ENCODE peak calls at places on chromosomes 4 and X, in eight cellular contexts. K, T, G, M, C, P, R and Q are unnamed samples.

GRCh38 chr4:67152976-67153375 is 392.3 kb downstream of the CENPC start:
- DNase-seq in M (no peak), T (no peak), G (no peak), R (no peak), K (no peak), P (no peak), C (no peak), Q (no peak)

GRCh38 chrX:152177497-152178269 is 39.3 kb upstream of the MAGEA10 start:
- DNase-seq in K (no peak), C (no peak), M (no peak), P (no peak), T (no peak), G (no peak), R (no peak), Q (no peak)

GRCh38 chr4:113976937-113977855 is 2.3 kb downstream of the ARSJ start:
- DNase-seq in K (no peak), R (no peak), G (no peak), C (no peak), T (no peak), M (peak; percentile 31), P (no peak), Q (no peak)

GRCh38 chrX:104343408-104344129 is 88.8 kb upstream of the ESX1 start:
- DNase-seq in P (peak; percentile 69), K (no peak), T (peak; percentile 78), G (peak; percentile 62), R (peak; percentile 49), C (no peak), M (peak; percentile 74), Q (peak; percentile 77)

GRCh38 chr4:183688216-183688615 is 29.1 kb downstream of the TRAPPC11 start:
- DNase-seq in G (no peak), P (no peak), M (no peak), C (no peak), T (no peak), K (no peak), R (no peak), Q (no peak)

GRCh38 chr4:113759696-113760093 is 1.8 kb downstream of the CAMK2D start:
- DNase-seq in M (peak; percentile 12), K (no peak), P (no peak), C (no peak), T (no peak), R (no peak), G (no peak), Q (no peak)

GRCh38 chr4:111934294-111934693 is 211.0 kb upstream of the FAM241A start:
- DNase-seq in G (peak; percentile 12), R (no peak), K (no peak), M (no peak), C (no peak), P (no peak), T (no peak), Q (peak; percentile 43)

GRCh38 chr4:106344324-106344970 is 24.1 kb downstream of the GIMD1 start:
- DNase-seq in G (no peak), C (no peak), R (peak; percentile 82), M (peak; percentile 71), P (no peak), K (no peak), T (peak; percentile 7), Q (peak; percentile 6)

GRCh38 chrX:81174286-81174685 is 27.4 kb downstream of the HMGN5 start:
- DNase-seq in G (no peak), C (no peak), M (peak; percentile 37), P (no peak), K (no peak), R (peak; percentile 3), T (peak; percentile 11), Q (peak; percentile 31)

GRCh38 chr4:57091657-57092162 is 18.5 kb downstream of the IGFBP7 start:
- DNase-seq in K (no peak), C (no peak), T (no peak), P (no peak), M (no peak), G (no peak), R (no peak), Q (no peak)

GRCh38 chr4:53994382-53994781 is 70.0 kb downstream of the CHIC2 start:
- DNase-seq in C (no peak), P (no peak), T (no peak), R (no peak), G (no peak), K (no peak), M (no peak), Q (no peak)

GRCh38 chr4:3615386-3616286 is 83.4 kb upstream of the LRPAP1 start:
- DNase-seq in C (no peak), R (no peak), T (no peak), P (no peak), K (no peak), M (no peak), G (no peak), Q (no peak)

GRCh38 chrX:1411331-1411730 is 19.4 kb upstream of the SLC25A6 start:
- DNase-seq in C (no peak), R (no peak), P (peak; percentile 44), G (no peak), K (no peak), T (no peak), M (no peak), Q (no peak)

GRCh38 chr4:2936773-2937145 is 26.4 kb downstream of the NOP14 start:
- DNase-seq in R (no peak), M (peak; percentile 58), G (no peak), K (peak; percentile 13), P (peak; percentile 45), T (no peak), C (no peak), Q (no peak)

GRCh38 chr4:5710065-5710961 is 688 bp upstream of the EVC start:
- DNase-seq in M (peak; percentile 18), P (no peak), G (peak; percentile 57), R (peak; percentile 20), K (no peak), C (no peak), T (peak; percentile 33), Q (peak; percentile 54)

GRCh38 chr4:2248821-2249261 is 6.9 kb upstream of the HAUS3 start:
- DNase-seq in M (no peak), P (peak; percentile 46), T (no peak), C (no peak), K (no peak), R (no peak), G (no peak), Q (no peak)

GRCh38 chrX:13364230-13364629 is 44.4 kb upstream of the ATXN3L start:
- DNase-seq in M (no peak), P (no peak), K (no peak), R (no peak), T (no peak), G (no peak), C (no peak), Q (no peak)

GRCh38 chrX:41688835-41689234 is at the start of gene GPR34:
- DNase-seq in M (no peak), G (no peak), R (no peak), C (no peak), P (no peak), T (no peak), K (no peak), Q (no peak)

GRCh38 chrX:129760155-129760554 is 19.6 kb upstream of the SASH3 start:
- DNase-seq in C (no peak), K (no peak), G (no peak), P (no peak), R (no peak), T (no peak), M (no peak), Q (no peak)

GRCh38 chr4:36281384-36282106 is at the start of gene DTHD1:
- DNase-seq in K (no peak), C (no peak), R (no peak), P (peak; percentile 51), T (no peak), M (no peak), G (no peak), Q (no peak)

GRCh38 chr4:22634541-22635181 is 58.1 kb upstream of the GBA3 start:
- DNase-seq in K (no peak), R (no peak), M (no peak), P (no peak), C (no peak), G (no peak), T (no peak), Q (no peak)

GRCh38 chrX:153925739-153926593 is at the start of gene ARHGAP4:
- DNase-seq in T (no peak), R (no peak), G (peak; percentile 28), M (no peak), P (peak; percentile 66), C (no peak), K (no peak), Q (no peak)

GRCh38 chr4:83353516-83353915 is 18.9 kb upstream of the HPSE start:
- DNase-seq in M (no peak), P (no peak), C (no peak), G (no peak), K (no peak), T (no peak), R (no peak), Q (no peak)

GRCh38 chr4:2408401-2408958 is 10.0 kb downstream of the ZFYVE28 start:
- DNase-seq in P (no peak), K (no peak), T (peak; percentile 40), G (no peak), C (no peak), M (no peak), R (no peak), Q (peak; percentile 50)

GRCh38 chrX:155951237-155951789 is 46.2 kb upstream of the IL9R start:
- DNase-seq in G (no peak), T (no peak), M (no peak), P (no peak), C (no peak), R (no peak), K (no peak), Q (no peak)
- H3K9me3 ChIP-seq in G (peaks cover 4% of the 10 kb centered on the region), T (no peaks in the 10 kb centered on the region), M (no peaks in the 10 kb centered on the region), P (no peaks in the 10 kb centered on the region), C (no peaks in the 10 kb centered on the region), R (peaks cover 90% of the 10 kb centered on the region), K (no peaks in the 10 kb centered on the region), Q (no peaks in the 10 kb centered on the region)

GRCh38 chr4:896216-896615 is 35.9 kb downstream of the GAK start:
- DNase-seq in G (peak; percentile 11), R (no peak), C (no peak), K (no peak), M (no peak), P (no peak), T (no peak), Q (no peak)
- TF ChIP-seq CTCF in G (peak; percentile 27), R (no peak), C (no peak), K (no peak), M (no peak), P (no peak), T (no peak), Q (peak; percentile 14)

GRCh38 chrX:48705876-48706275 is 9.3 kb downstream of the SUV39H1 start:
- DNase-seq in P (no peak), T (no peak), G (no peak), M (no peak), K (no peak), R (no peak), C (no peak), Q (no peak)
- H3K9me3 ChIP-seq in P (no peaks in the 10 kb centered on the region), T (no peaks in the 10 kb centered on the region), G (no peaks in the 10 kb centered on the region), M (peaks cover 3% of the 10 kb centered on the region), K (no peaks in the 10 kb centered on the region), R (no peaks in the 10 kb centered on the region), C (no peaks in the 10 kb centered on the region), Q (no peaks in the 10 kb centered on the region)

GRCh38 chr4:169485791-169486742 is 126.3 kb downstream of the NEK1 start:
- DNase-seq in G (peak; percentile 49), M (peak; percentile 71), K (no peak), C (no peak), T (peak; percentile 47), P (peak; percentile 68), R (peak; percentile 36), Q (peak; percentile 76)
- TF ChIP-seq CTCF in G (peak; percentile 76), M (peak; percentile 77), K (peak; percentile 66), C (peak; percentile 66), T (peak; percentile 74), P (peak; percentile 46), R (peak; percentile 83), Q (peak; percentile 73)